ENCODE peak calls at places on chromosomes 11 and 22, in six cellular contexts. One of them, this sample, is unnamed.
A peak's percentile ranks its signal among the peaks of the same experiment; 100 is the strongest.

GRCh38 chr11:31254411-31254810 is 115.1 kb downstream of the DCDC1 start:
- DNase-seq in astrocyte: peak; percentile 35
- DNase-seq in CD4-positive, alpha-beta memory T cell: no peak
- DNase-seq in ovary: no peak
- DNase-seq in psoas muscle: no peak
- DNase-seq in neuronal stem cell: no peak
- DNase-seq in this sample: no peak

GRCh38 chr11:98365185-98365584 is 655.6 kb upstream of the CNTN5 start:
- DNase-seq in astrocyte: no peak
- DNase-seq in CD4-positive, alpha-beta memory T cell: no peak
- DNase-seq in ovary: no peak
- DNase-seq in psoas muscle: no peak
- DNase-seq in neuronal stem cell: no peak
- DNase-seq in this sample: no peak

GRCh38 chr22:39994566-39995345 is at the start of gene FAM83F:
- DNase-seq in astrocyte: no peak
- DNase-seq in CD4-positive, alpha-beta memory T cell: no peak
- DNase-seq in ovary: no peak
- DNase-seq in psoas muscle: no peak
- DNase-seq in neuronal stem cell: no peak
- DNase-seq in this sample: no peak

GRCh38 chr22:42994917-42995562 is 19.9 kb downstream of the PACSIN2 start:
- DNase-seq in astrocyte: peak; percentile 92
- DNase-seq in CD4-positive, alpha-beta memory T cell: no peak
- DNase-seq in ovary: peak; percentile 61
- DNase-seq in psoas muscle: peak; percentile 56
- DNase-seq in neuronal stem cell: no peak
- DNase-seq in this sample: peak; percentile 61

GRCh38 chr11:128908391-128909246 is 17.5 kb downstream of the KCNJ5 start:
- DNase-seq in astrocyte: peak; percentile 70
- DNase-seq in CD4-positive, alpha-beta memory T cell: no peak
- DNase-seq in ovary: peak; percentile 51
- DNase-seq in psoas muscle: peak; percentile 83
- DNase-seq in neuronal stem cell: no peak
- DNase-seq in this sample: peak; percentile 76

GRCh38 chr11:116736763-116737162 is 36.0 kb downstream of the BUD13 start:
- DNase-seq in astrocyte: no peak
- DNase-seq in CD4-positive, alpha-beta memory T cell: no peak
- DNase-seq in ovary: no peak
- DNase-seq in psoas muscle: no peak
- DNase-seq in neuronal stem cell: no peak
- DNase-seq in this sample: no peak

GRCh38 chr22:35192121-35192918 is 65.0 kb upstream of the HMGXB4 start:
- DNase-seq in astrocyte: no peak
- DNase-seq in CD4-positive, alpha-beta memory T cell: no peak
- DNase-seq in ovary: no peak
- DNase-seq in psoas muscle: no peak
- DNase-seq in neuronal stem cell: no peak
- DNase-seq in this sample: no peak

GRCh38 chr11:12192796-12193514 is 82.6 kb downstream of the MICAL2 start:
- DNase-seq in astrocyte: no peak
- DNase-seq in CD4-positive, alpha-beta memory T cell: no peak
- DNase-seq in ovary: no peak
- DNase-seq in psoas muscle: no peak
- DNase-seq in neuronal stem cell: no peak
- DNase-seq in this sample: no peak

GRCh38 chr11:118241191-118242098 is 10.7 kb downstream of the MPZL3 start:
- DNase-seq in astrocyte: peak; percentile 45
- DNase-seq in CD4-positive, alpha-beta memory T cell: peak; percentile 91
- DNase-seq in ovary: no peak
- DNase-seq in psoas muscle: no peak
- DNase-seq in neuronal stem cell: no peak
- DNase-seq in this sample: no peak

GRCh38 chr11:12244156-12244555 is 133.2 kb upstream of the PARVA start:
- DNase-seq in astrocyte: no peak
- DNase-seq in CD4-positive, alpha-beta memory T cell: no peak
- DNase-seq in ovary: no peak
- DNase-seq in psoas muscle: no peak
- DNase-seq in neuronal stem cell: no peak
- DNase-seq in this sample: no peak

GRCh38 chr11:46348566-46348981 is 1.3 kb downstream of the DGKZ start:
- DNase-seq in astrocyte: no peak
- DNase-seq in CD4-positive, alpha-beta memory T cell: peak; percentile 49
- DNase-seq in ovary: no peak
- DNase-seq in psoas muscle: no peak
- DNase-seq in neuronal stem cell: no peak
- DNase-seq in this sample: no peak

GRCh38 chr11:46918087-46918751 is at the start of gene LRP4:
- DNase-seq in astrocyte: no peak
- DNase-seq in CD4-positive, alpha-beta memory T cell: no peak
- DNase-seq in ovary: peak; percentile 59
- DNase-seq in psoas muscle: peak; percentile 73
- DNase-seq in neuronal stem cell: no peak
- DNase-seq in this sample: no peak

GRCh38 chr11:18368236-18368635 is 26.1 kb upstream of the LDHA start:
- DNase-seq in astrocyte: peak; percentile 64
- DNase-seq in CD4-positive, alpha-beta memory T cell: no peak
- DNase-seq in ovary: no peak
- DNase-seq in psoas muscle: no peak
- DNase-seq in neuronal stem cell: no peak
- DNase-seq in this sample: no peak

GRCh38 chr11:84313830-84314359 is 1027.7 kb upstream of the CCDC90B start:
- DNase-seq in astrocyte: no peak
- DNase-seq in CD4-positive, alpha-beta memory T cell: no peak
- DNase-seq in ovary: no peak
- DNase-seq in psoas muscle: no peak
- DNase-seq in neuronal stem cell: no peak
- DNase-seq in this sample: no peak

GRCh38 chr22:17576475-17576874 is 13.2 kb downstream of the SLC25A18 start:
- DNase-seq in astrocyte: peak; percentile 99
- DNase-seq in CD4-positive, alpha-beta memory T cell: no peak
- DNase-seq in ovary: no peak
- DNase-seq in psoas muscle: no peak
- DNase-seq in neuronal stem cell: no peak
- DNase-seq in this sample: no peak

GRCh38 chr11:79437274-79437980 is 3.4 kb downstream of the TENM4 start:
- DNase-seq in astrocyte: peak; percentile 42
- DNase-seq in CD4-positive, alpha-beta memory T cell: no peak
- DNase-seq in ovary: peak; percentile 84
- DNase-seq in psoas muscle: peak; percentile 76
- DNase-seq in neuronal stem cell: peak; percentile 69
- DNase-seq in this sample: no peak

GRCh38 chr11:134958336-134958640 is 546.2 kb upstream of the B3GAT1 start:
- DNase-seq in astrocyte: no peak
- DNase-seq in CD4-positive, alpha-beta memory T cell: no peak
- DNase-seq in ovary: no peak
- DNase-seq in psoas muscle: no peak
- DNase-seq in neuronal stem cell: no peak
- DNase-seq in this sample: no peak

GRCh38 chr11:18013790-18014507 is 1.1 kb upstream of the SERGEF start:
- DNase-seq in astrocyte: no peak
- DNase-seq in CD4-positive, alpha-beta memory T cell: peak; percentile 39
- DNase-seq in ovary: peak; percentile 26
- DNase-seq in psoas muscle: no peak
- DNase-seq in neuronal stem cell: no peak
- DNase-seq in this sample: no peak

GRCh38 chr11:62402226-62402625 is 16.6 kb upstream of the SCGB1A1 start:
- DNase-seq in astrocyte: no peak
- DNase-seq in CD4-positive, alpha-beta memory T cell: peak; percentile 50
- DNase-seq in ovary: peak; percentile 77
- DNase-seq in psoas muscle: peak; percentile 81
- DNase-seq in neuronal stem cell: no peak
- DNase-seq in this sample: peak; percentile 84

GRCh38 chr22:25747245-25747944 is 5.4 kb downstream of the MYO18B start:
- DNase-seq in astrocyte: peak; percentile 99
- DNase-seq in CD4-positive, alpha-beta memory T cell: no peak
- DNase-seq in ovary: peak; percentile 27
- DNase-seq in psoas muscle: peak; percentile 93
- DNase-seq in neuronal stem cell: no peak
- DNase-seq in this sample: no peak

GRCh38 chr22:40620464-40621046 is 16.0 kb downstream of the MRTFA start:
- DNase-seq in astrocyte: peak; percentile 67
- DNase-seq in CD4-positive, alpha-beta memory T cell: no peak
- DNase-seq in ovary: no peak
- DNase-seq in psoas muscle: no peak
- DNase-seq in neuronal stem cell: no peak
- DNase-seq in this sample: no peak

GRCh38 chr11:111592491-111592890 is 9.8 kb upstream of the SIK2 start:
- DNase-seq in astrocyte: no peak
- DNase-seq in CD4-positive, alpha-beta memory T cell: no peak
- DNase-seq in ovary: no peak
- DNase-seq in psoas muscle: no peak
- DNase-seq in neuronal stem cell: no peak
- DNase-seq in this sample: no peak

GRCh38 chr11:123407124-123407995 is 22.7 kb upstream of the GRAMD1B start:
- DNase-seq in astrocyte: peak; percentile 47
- DNase-seq in CD4-positive, alpha-beta memory T cell: peak; percentile 72
- DNase-seq in ovary: peak; percentile 79
- DNase-seq in psoas muscle: peak; percentile 59
- DNase-seq in neuronal stem cell: peak; percentile 62
- DNase-seq in this sample: no peak

GRCh38 chr11:115709297-115709696 is 205.1 kb upstream of the CADM1 start:
- DNase-seq in astrocyte: no peak
- DNase-seq in CD4-positive, alpha-beta memory T cell: no peak
- DNase-seq in ovary: no peak
- DNase-seq in psoas muscle: no peak
- DNase-seq in neuronal stem cell: no peak
- DNase-seq in this sample: no peak

GRCh38 chr11:3378426-3379423 is at the start of gene ZNF195:
- DNase-seq in astrocyte: peak; percentile 83
- DNase-seq in CD4-positive, alpha-beta memory T cell: peak; percentile 99
- DNase-seq in ovary: peak; percentile 97
- DNase-seq in psoas muscle: peak; percentile 99
- DNase-seq in neuronal stem cell: peak; percentile 97
- DNase-seq in this sample: peak; percentile 97

GRCh38 chr11:3370268-3370870 is 8.6 kb downstream of the ZNF195 start:
- DNase-seq in astrocyte: no peak
- DNase-seq in CD4-positive, alpha-beta memory T cell: no peak
- DNase-seq in ovary: no peak
- DNase-seq in psoas muscle: no peak
- DNase-seq in neuronal stem cell: no peak
- DNase-seq in this sample: no peak

GRCh38 chr11:3380706-3381570 is 2.0 kb upstream of the ZNF195 start:
- DNase-seq in astrocyte: no peak
- DNase-seq in CD4-positive, alpha-beta memory T cell: no peak
- DNase-seq in ovary: peak; percentile 51
- DNase-seq in psoas muscle: no peak
- DNase-seq in neuronal stem cell: peak; percentile 33
- DNase-seq in this sample: no peak

DNA sequence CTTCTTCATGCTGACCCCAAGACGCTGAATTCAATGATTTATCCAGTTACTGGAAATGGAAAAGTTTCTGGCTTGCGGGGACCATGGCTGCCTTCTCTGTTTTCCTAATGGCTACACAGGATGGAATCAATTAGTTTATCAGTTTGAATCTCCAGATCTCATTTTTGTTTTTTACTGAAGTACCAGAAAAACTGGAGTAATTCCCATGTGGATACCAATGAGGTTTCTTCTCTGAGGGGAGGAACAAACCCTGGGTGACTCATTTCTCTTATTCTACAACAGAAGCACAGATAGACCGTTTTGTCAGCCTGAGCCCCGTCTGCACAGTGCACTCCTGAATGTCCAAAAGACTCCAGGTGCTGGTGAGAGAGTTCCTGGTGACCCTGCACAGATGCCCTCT is 3.4 kb downstream of the ZNF195 start:
- DNase-seq in astrocyte: peak; percentile 31
- DNase-seq in CD4-positive, alpha-beta memory T cell: no peak
- DNase-seq in ovary: no peak
- DNase-seq in psoas muscle: no peak
- DNase-seq in neuronal stem cell: no peak
- DNase-seq in this sample: no peak
- H3K4me1 ChIP-seq in astrocyte: peaks cover 6% of the 10 kb centered on the region
- H3K4me1 ChIP-seq in CD4-positive, alpha-beta memory T cell: peaks cover 41% of the 10 kb centered on the region
- H3K4me1 ChIP-seq in ovary: no peaks in the 10 kb centered on the region
- H3K4me1 ChIP-seq in psoas muscle: peaks cover 23% of the 10 kb centered on the region
- H3K4me1 ChIP-seq in neuronal stem cell: peaks cover 6% of the 10 kb centered on the region
- H3K4me1 ChIP-seq in this sample: no peaks in the 10 kb centered on the region

DNA sequence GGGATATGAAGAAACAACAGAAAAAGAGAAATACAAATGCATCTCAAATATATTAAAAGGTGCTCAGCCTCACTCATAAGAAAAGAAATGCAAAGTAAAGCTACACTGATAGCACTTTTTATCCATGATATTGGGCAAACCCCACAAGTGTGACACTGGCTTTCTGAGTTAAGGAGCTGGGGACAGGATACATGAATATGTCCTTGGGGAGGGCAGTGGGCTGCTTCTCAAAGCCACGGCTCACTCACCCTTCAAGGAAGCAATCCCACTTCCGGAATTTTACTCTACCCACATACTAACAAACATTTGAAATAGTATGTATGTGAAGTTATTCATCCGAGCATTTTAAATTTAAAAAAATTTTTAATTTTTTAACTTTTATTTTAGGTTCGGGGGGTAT is 41.1 kb upstream of the SLC22A12 start:
- DNase-seq in astrocyte: no peak
- DNase-seq in CD4-positive, alpha-beta memory T cell: no peak
- DNase-seq in ovary: no peak
- DNase-seq in psoas muscle: no peak
- DNase-seq in neuronal stem cell: no peak
- DNase-seq in this sample: no peak
- H3K27ac ChIP-seq in astrocyte: no peak overlapping the region
- H3K27ac ChIP-seq in CD4-positive, alpha-beta memory T cell: no peak overlapping the region
- H3K27ac ChIP-seq in ovary: no peak overlapping the region
- H3K27ac ChIP-seq in psoas muscle: no peak overlapping the region
- H3K27ac ChIP-seq in neuronal stem cell: no peak overlapping the region
- H3K27ac ChIP-seq in this sample: no peak overlapping the region

DNA sequence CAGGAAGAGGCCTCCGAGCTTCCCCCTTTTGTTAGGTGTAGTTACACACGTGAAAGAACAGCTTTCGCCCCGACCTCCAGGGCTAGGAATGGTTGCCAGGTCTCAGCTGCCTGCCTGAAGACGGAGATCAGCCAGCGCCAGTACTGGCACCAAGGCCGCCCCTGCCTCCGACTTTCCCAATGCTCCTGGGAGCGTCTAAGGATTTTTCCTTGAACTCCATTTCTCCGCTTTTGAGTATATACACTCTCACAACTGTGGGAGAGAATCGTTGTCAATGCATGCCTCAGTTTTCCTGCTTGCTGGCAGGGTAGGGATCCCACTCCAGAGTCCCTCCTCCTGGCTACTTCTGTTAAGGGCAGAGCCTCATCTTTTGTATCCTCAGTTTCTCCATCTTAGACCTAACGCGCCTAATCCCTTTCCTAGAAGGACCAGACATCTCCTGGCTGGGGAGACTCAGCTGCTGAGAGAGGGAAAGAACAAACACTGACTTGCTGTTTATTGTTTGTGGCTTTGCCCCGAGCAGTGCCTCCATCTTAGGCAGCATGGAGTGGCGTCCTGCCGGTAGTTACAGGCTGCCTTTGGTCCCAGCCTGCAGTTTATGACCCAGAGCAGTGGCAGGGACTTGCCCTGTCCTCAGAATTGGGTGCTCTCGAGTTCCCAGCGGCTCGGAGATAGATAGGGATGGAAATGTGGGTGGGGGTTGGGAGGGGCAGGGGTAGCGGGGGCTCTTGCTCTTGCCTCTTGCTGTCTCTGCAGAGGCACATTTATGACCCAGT is 3.3 kb downstream of the ALX4 start:
- DNase-seq in astrocyte: no peak
- DNase-seq in CD4-positive, alpha-beta memory T cell: no peak
- DNase-seq in ovary: no peak
- DNase-seq in psoas muscle: no peak
- DNase-seq in neuronal stem cell: no peak
- DNase-seq in this sample: no peak
- H3K4me3 ChIP-seq in astrocyte: no peak overlapping the region
- H3K4me3 ChIP-seq in CD4-positive, alpha-beta memory T cell: peak overlapping the region; percentile 52
- H3K4me3 ChIP-seq in ovary: no peak overlapping the region
- H3K4me3 ChIP-seq in psoas muscle: no peak overlapping the region
- H3K4me3 ChIP-seq in neuronal stem cell: no peak overlapping the region
- H3K4me3 ChIP-seq in this sample: no peak overlapping the region

GRCh38 chr11:66418986-66419308 is 1.9 kb upstream of the NPAS4 start:
- DNase-seq in astrocyte: no peak
- DNase-seq in CD4-positive, alpha-beta memory T cell: no peak
- DNase-seq in ovary: no peak
- DNase-seq in psoas muscle: no peak
- DNase-seq in neuronal stem cell: no peak
- DNase-seq in this sample: no peak
- H3K4me1 ChIP-seq in astrocyte: peaks cover 12% of the 10 kb centered on the region
- H3K4me1 ChIP-seq in CD4-positive, alpha-beta memory T cell: no peaks in the 10 kb centered on the region
- H3K4me1 ChIP-seq in ovary: peaks cover 7% of the 10 kb centered on the region
- H3K4me1 ChIP-seq in psoas muscle: peaks cover 35% of the 10 kb centered on the region
- H3K4me1 ChIP-seq in neuronal stem cell: peaks cover 27% of the 10 kb centered on the region
- H3K4me1 ChIP-seq in this sample: peaks cover 4% of the 10 kb centered on the region

This sample was measured in left lung.